ENCODE peak calls at places on chromosomes 12 and 14, in five cellular contexts. X is right atrium auricular region, P is body of pancreas, J is MM.1S, O is fibroblast of pulmonary artery. K is an unnamed sample.

GRCh38 chr14:50974118-50974517 is 29.8 kb upstream of the PYGL start:
- DNase-seq in J (no peak), O (no peak), P (no peak), X (no peak), K (no peak)

GRCh38 chr12:12722351-12723146 is 5.4 kb downstream of the CDKN1B start:
- DNase-seq in X (no peak), J (peak; percentile 85), O (no peak), P (no peak), K (no peak)

GRCh38 chr14:68553326-68553725 is 239.5 kb downstream of the ZFP36L1 start:
- DNase-seq in J (no peak), P (no peak), X (no peak), O (no peak), K (no peak)

GRCh38 chr12:58918475-58918874 is 1.8 kb downstream of the LRIG3 start:
- DNase-seq in O (no peak), X (no peak), P (no peak), J (no peak), K (no peak)

GRCh38 chr14:33509927-33510535 is 440.8 kb downstream of the EGLN3 start:
- DNase-seq in X (no peak), P (no peak), J (no peak), O (peak; percentile 90), K (no peak)

GRCh38 chr14:104892517-104893434 is 27.7 kb downstream of the CEP170B start:
- DNase-seq in X (no peak), P (peak; percentile 9), J (no peak), O (no peak), K (no peak)

GRCh38 chr14:21042918-21043317 is 756 bp downstream of the RNASE7 start:
- DNase-seq in O (no peak), P (peak; percentile 65), J (no peak), X (no peak), K (no peak)

GRCh38 chr12:42145552-42146215 is 1.0 kb upstream of the GXYLT1 start:
- DNase-seq in J (no peak), P (no peak), X (no peak), O (no peak), K (no peak)

GRCh38 chr12:32053881-32054624 is 52.6 kb upstream of the BICD1 start:
- DNase-seq in X (no peak), O (no peak), J (peak; percentile 16), P (no peak), K (no peak)

GRCh38 chr12:114692558-114693531 is 8.9 kb upstream of the TBX3 start:
- DNase-seq in P (no peak), X (no peak), O (no peak), J (no peak), K (no peak)

GRCh38 chr12:71731439-71732356 is 23.0 kb upstream of the RAB21 start:
- DNase-seq in X (no peak), P (no peak), J (no peak), O (peak; percentile 84), K (no peak)

GRCh38 chr12:60498656-60499055 is 902.8 kb downstream of the SLC16A7 start:
- DNase-seq in J (no peak), P (no peak), O (no peak), X (no peak), K (no peak)

GRCh38 chr12:76195920-76196319 is 111.4 kb upstream of the NAP1L1 start:
- DNase-seq in J (no peak), X (no peak), O (no peak), P (no peak), K (no peak)

GRCh38 chr14:89911018-89911919 is 43.3 kb downstream of the EFCAB11 start:
- DNase-seq in X (no peak), J (no peak), O (peak; percentile 72), P (peak; percentile 23), K (peak; percentile 69)

GRCh38 chr14:77838756-77839565 is 39.1 kb downstream of the ADCK1 start:
- DNase-seq in O (no peak), P (no peak), X (no peak), J (no peak), K (no peak)

GRCh38 chr14:23537351-23538048 is 14.1 kb downstream of the ZFHX2 start:
- DNase-seq in O (no peak), X (no peak), J (no peak), P (no peak), K (no peak)

GRCh38 chr14:61388173-61388975 is 67.0 kb downstream of the PRKCH start:
- DNase-seq in O (peak; percentile 29), X (no peak), P (no peak), J (no peak), K (no peak)

GRCh38 chr12:51848843-51849735 is 571 bp upstream of the FIGNL2 start:
- DNase-seq in P (no peak), X (no peak), O (no peak), J (no peak), K (no peak)

GRCh38 chr14:64303471-64303917 is 9.3 kb upstream of the ESR2 start:
- DNase-seq in J (peak; percentile 42), X (no peak), O (peak; percentile 78), P (no peak), K (peak; percentile 34)

GRCh38 chr14:39431416-39432178 is 636 bp downstream of the FBXO33 start:
- DNase-seq in O (peak; percentile 36), P (peak; percentile 54), X (peak; percentile 60), J (peak; percentile 20), K (no peak)

GRCh38 chr12:32108829-32109228 is 2.2 kb downstream of the BICD1 start:
- DNase-seq in P (no peak), O (no peak), X (no peak), J (no peak), K (no peak)

GRCh38 chr12:123078114-123078465 is 72.8 kb downstream of the PITPNM2 start:
- DNase-seq in X (no peak), P (no peak), O (no peak), J (no peak), K (no peak)

GRCh38 chr12:123075591-123076171 is 75.2 kb downstream of the PITPNM2 start:
- DNase-seq in O (no peak), X (no peak), P (no peak), J (no peak), K (no peak)

GRCh38 chr12:123077298-123078113 is 73.4 kb downstream of the PITPNM2 start:
- DNase-seq in P (no peak), O (no peak), X (no peak), J (no peak), K (no peak)

GRCh38 chr12:123076604-123077297 is 74.1 kb downstream of the PITPNM2 start:
- DNase-seq in J (no peak), O (no peak), P (no peak), X (no peak), K (no peak)

GRCh38 chr12:123078531-123079123 is 72.3 kb downstream of the PITPNM2 start:
- DNase-seq in O (no peak), X (no peak), P (no peak), J (no peak), K (no peak)
- H3K4me3 ChIP-seq in O (no peak overlapping the region), X (no peak overlapping the region), P (no peak overlapping the region), J (no peak overlapping the region), K (no peak overlapping the region)

GRCh38 chr14:96253140-96253539 is 2.9 kb upstream of the BDKRB1 start:
- DNase-seq in P (no peak), J (no peak), O (peak; percentile 90), X (no peak), K (peak; percentile 98)

GRCh38 chr14:96251656-96252155 is 4.3 kb upstream of the BDKRB1 start:
- DNase-seq in J (no peak), X (no peak), P (no peak), O (no peak), K (no peak)

GRCh38 chr14:96252323-96253052 is 3.5 kb upstream of the BDKRB1 start:
- DNase-seq in P (no peak), O (no peak), X (no peak), J (no peak), K (no peak)

GRCh38 chr14:96249016-96249415 is 7.0 kb upstream of the BDKRB1 start:
- DNase-seq in O (peak; percentile 94), J (no peak), P (no peak), X (no peak), K (no peak)

DNA sequence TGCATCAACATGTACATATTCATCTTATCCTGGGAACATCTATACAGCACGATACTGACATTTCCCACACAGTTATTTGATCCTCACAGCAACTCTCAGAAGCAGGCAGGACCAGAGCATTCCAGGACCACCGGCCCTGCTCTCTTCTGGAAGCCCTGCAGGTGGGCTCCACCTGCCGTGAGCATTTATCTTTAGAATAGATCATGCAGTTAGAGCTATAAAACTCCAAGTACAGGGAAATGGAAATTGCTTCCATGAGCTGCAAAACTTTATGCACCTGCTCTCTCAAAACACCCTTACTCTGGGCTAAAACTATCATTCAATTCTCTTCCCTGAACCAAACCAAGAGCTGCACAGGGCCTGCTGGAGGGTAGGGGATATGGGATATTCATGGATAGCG is 5.5 kb upstream of the BDKRB1 start:
- DNase-seq in J (no peak), X (no peak), O (no peak), P (no peak), K (no peak)
- TF ChIP-seq CTCF in J (no peak), X (no peak), O (no peak), P (no peak), K (no peak)

DNA sequence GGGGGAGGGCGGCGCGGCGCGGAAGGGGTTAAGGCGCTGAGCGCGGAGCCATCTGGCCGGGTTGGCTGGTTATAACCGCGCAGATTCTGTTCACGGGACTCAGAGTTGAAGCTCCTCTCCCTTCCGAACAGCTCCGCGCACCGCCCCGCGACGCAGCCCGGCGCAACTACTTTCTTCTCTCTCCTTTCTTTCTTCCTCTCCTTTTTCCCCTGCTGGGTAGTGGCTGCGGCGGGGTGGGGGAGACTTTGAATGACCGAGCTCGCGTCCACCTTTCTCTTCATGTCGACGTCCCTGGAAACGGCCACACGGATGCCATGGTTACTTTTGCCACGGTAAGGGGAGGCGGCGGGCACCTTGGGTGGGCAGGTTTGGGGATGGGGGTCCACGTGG is at the start of gene NTF3:
- DNase-seq in O (peak; percentile 29), J (no peak), X (no peak), P (no peak), K (no peak)
- H3K4me3 ChIP-seq in O (peak within 1 kb of the TSS; percentile 28), J (peak within 1 kb of the TSS; percentile 46), X (peak within 1 kb of the TSS; percentile 40), P (no peak within 1 kb of the TSS), K (no peak within 1 kb of the TSS)

GRCh38 chr12:1544991-1545700 is 49.2 kb downstream of the FBXL14 start:
- DNase-seq in X (no peak), O (peak; percentile 65), J (no peak), P (no peak), K (no peak)
- TF ChIP-seq CTCF in X (no peak), O (peak; percentile 59), J (no peak), P (no peak), K (peak; percentile 27)

GRCh38 chr14:44961730-44962572 is at the start of the genes KLHL28 and TOGARAM1:
- DNase-seq in X (peak; percentile 100), O (peak; percentile 100), J (peak; percentile 97), P (peak; percentile 97), K (peak; percentile 100)

GRCh38 chr14:44959538-44959937 is 2.2 kb downstream of the KLHL28 start:
- DNase-seq in P (no peak), O (no peak), X (no peak), J (no peak), K (no peak)

GRCh38 chr14:44961151-44961729 is 507 bp downstream of the KLHL28 start:
- DNase-seq in J (peak; percentile 43), O (peak; percentile 65), P (peak; percentile 37), X (peak; percentile 68), K (no peak)

GRCh38 chr14:44960646-44961045 is 1.1 kb downstream of the KLHL28 start:
- DNase-seq in J (no peak), X (no peak), O (peak; percentile 7), P (no peak), K (no peak)

GRCh38 chr14:44960146-44960545 is 1.6 kb downstream of the KLHL28 start:
- DNase-seq in P (no peak), J (no peak), X (no peak), O (peak; percentile 7), K (no peak)
- H3K4me3 ChIP-seq in P (no peak overlapping the region), J (peak overlapping the region; percentile 88), X (no peak overlapping the region), O (peak overlapping the region; percentile 87), K (peak overlapping the region; percentile 74)

GRCh38 chr12:102095677-102096263 is 24.1 kb downstream of the NUP37 start:
- DNase-seq in J (peak; percentile 57), X (no peak), P (no peak), O (peak; percentile 68), K (no peak)
- TF ChIP-seq CTCF in J (peak; percentile 74), X (no peak), P (no peak), O (peak; percentile 69), K (peak; percentile 64)

K was measured in retinal pigment epithelial cell.